ENCODE peak calls at places on chromosomes 7 and 10, in seven cellular contexts. N, Q, W, T, O, K and J are unnamed samples.
A peak's percentile ranks its signal among the peaks of the same experiment; 100 is the strongest.

GRCh38 chr10:101285519-101286070 is 56.3 kb upstream of the LBX1 start:
- DNase-seq in W (peak; percentile 77), K (no peak), O (no peak), Q (no peak), N (no peak), T (peak; percentile 90), J (no peak)

GRCh38 chr7:2665359-2665791 is 22.6 kb upstream of the AMZ1 start:
- DNase-seq in O (no peak), T (peak; percentile 79), K (no peak), Q (no peak), N (no peak), W (no peak), J (no peak)

GRCh38 chr10:127913368-127913759 is 6.5 kb downstream of the PTPRE start:
- DNase-seq in T (no peak), N (no peak), O (no peak), K (no peak), Q (no peak), W (no peak), J (no peak)

GRCh38 chr7:92292981-92293380 is 47.2 kb downstream of the ANKIB1 start:
- DNase-seq in Q (no peak), W (no peak), O (no peak), T (no peak), K (no peak), N (no peak), J (no peak)

GRCh38 chr7:75054744-75055527 is 18.7 kb downstream of the RCC1L start:
- DNase-seq in W (no peak), N (peak; percentile 90), Q (peak; percentile 61), O (no peak), K (peak; percentile 81), T (peak; percentile 22), J (peak; percentile 93)

GRCh38 chr7:87570178-87570577 is 30.5 kb downstream of the ABCB1 start:
- DNase-seq in Q (no peak), T (no peak), O (no peak), K (no peak), W (no peak), N (no peak), J (no peak)

GRCh38 chr7:132213583-132213982 is 362.7 kb downstream of the PLXNA4 start:
- DNase-seq in N (no peak), K (peak; percentile 69), O (no peak), W (no peak), T (peak; percentile 51), Q (no peak), J (no peak)

GRCh38 chr7:151876112-151876898 is 610 bp downstream of the PRKAG2 start:
- DNase-seq in W (peak; percentile 20), K (peak; percentile 84), T (peak; percentile 57), O (peak; percentile 55), Q (peak; percentile 86), N (peak; percentile 94), J (peak; percentile 10)

GRCh38 chr7:157278167-157278790 is 58.5 kb upstream of the DNAJB6 start:
- DNase-seq in W (no peak), K (peak; percentile 48), N (peak; percentile 66), Q (no peak), T (no peak), O (no peak), J (no peak)

GRCh38 chr10:128540806-128541739 is 414.9 kb upstream of the MKI67 start:
- DNase-seq in N (no peak), Q (peak; percentile 23), W (no peak), K (peak; percentile 72), T (peak; percentile 79), O (no peak), J (no peak)

GRCh38 chr7:1256621-1257020 is 23.9 kb downstream of the UNCX start:
- DNase-seq in O (no peak), W (no peak), Q (no peak), K (no peak), T (no peak), N (peak; percentile 65), J (no peak)

GRCh38 chr7:19919156-19920085 is 146.0 kb upstream of the TMEM196 start:
- DNase-seq in Q (no peak), W (peak; percentile 12), K (no peak), O (no peak), T (no peak), N (no peak), J (peak; percentile 87)

GRCh38 chr7:47484923-47485639 is 96.8 kb downstream of the TNS3 start:
- DNase-seq in W (no peak), K (no peak), N (no peak), Q (no peak), O (no peak), T (no peak), J (no peak)

GRCh38 chr7:131654249-131654558 is 97.8 kb upstream of the PODXL start:
- DNase-seq in Q (no peak), O (no peak), W (no peak), K (no peak), T (no peak), N (no peak), J (no peak)

GRCh38 chr7:46658281-46658680 is 737.2 kb upstream of the IGFBP3 start:
- DNase-seq in T (no peak), Q (no peak), O (no peak), K (no peak), W (no peak), N (no peak), J (no peak)

GRCh38 chr7:155988421-155988820 is 176.2 kb upstream of the SHH start:
- DNase-seq in O (no peak), T (no peak), W (no peak), Q (no peak), K (peak; percentile 43), N (peak; percentile 77), J (no peak)

GRCh38 chr10:32073128-32073527 is 16.9 kb upstream of the KIF5B start:
- DNase-seq in W (no peak), O (no peak), K (no peak), N (no peak), Q (no peak), T (no peak), J (no peak)

GRCh38 chr7:41911792-41912191 is 208.9 kb upstream of the INHBA start:
- DNase-seq in O (no peak), N (no peak), Q (no peak), T (no peak), K (no peak), W (no peak), J (peak; percentile 76)

GRCh38 chr10:4136121-4136520 is 351.1 kb upstream of the KLF6 start:
- DNase-seq in Q (no peak), N (no peak), O (no peak), W (no peak), K (no peak), T (no peak), J (no peak)

GRCh38 chr7:149886018-149886416 is 12.2 kb downstream of the ATP6V0E2 start:
- DNase-seq in T (no peak), O (no peak), Q (no peak), N (no peak), K (no peak), W (no peak), J (no peak)

GRCh38 chr10:91034494-91035157 is 113.7 kb upstream of the ANKRD1 start:
- DNase-seq in T (peak; percentile 23), W (peak; percentile 41), Q (peak; percentile 68), K (no peak), N (peak; percentile 94), O (no peak), J (peak; percentile 78)

GRCh38 chr7:15424468-15424867 is 137.3 kb downstream of the AGMO start:
- DNase-seq in K (no peak), Q (no peak), O (no peak), N (no peak), W (no peak), T (no peak), J (no peak)